ENCODE peak calls at places on chromosome X, in ten cellular contexts. Y, G, V, O, T, B, J, K, U and M are unnamed samples.
A peak's percentile ranks its signal among the peaks of the same experiment; 100 is the strongest.

GRCh38 chrX:57918750-57919436 is 8.6 kb upstream of the ZXDA start:
- DNase-seq in U (no peak), J (peak; percentile 75), O (peak; percentile 7), T (no peak), K (no peak), B (no peak), Y (no peak), V (peak; percentile 27), G (no peak), M (no peak)

GRCh38 chrX:97563531-97564133 is 679.9 kb downstream of the RPA4 start:
- DNase-seq in T (no peak), G (no peak), O (peak; percentile 70), V (peak; percentile 41), J (peak; percentile 7), Y (peak; percentile 40), B (peak; percentile 21), K (peak; percentile 57), U (no peak), M (peak; percentile 6)

GRCh38 chrX:68190799-68191198 is 242.5 kb downstream of the OPHN1 start:
- DNase-seq in B (no peak), T (no peak), G (no peak), K (no peak), J (no peak), O (no peak), Y (no peak), U (no peak), V (no peak), M (no peak)

GRCh38 chrX:336227-336626 is 17.6 kb upstream of the GTPBP6 start:
- DNase-seq in U (no peak), O (no peak), T (no peak), G (no peak), V (no peak), Y (no peak), K (peak; percentile 21), J (no peak), B (no peak), M (no peak)

GRCh38 chrX:47854474-47854873 is 17.8 kb downstream of the ZNF81 start:
- DNase-seq in O (peak; percentile 41), G (no peak), Y (peak; percentile 21), T (no peak), J (peak; percentile 48), K (no peak), V (peak; percentile 36), U (no peak), B (peak; percentile 67), M (no peak)

GRCh38 chrX:71871367-71871766 is 39.3 kb upstream of the NHSL2 start:
- DNase-seq in J (no peak), O (no peak), Y (no peak), U (no peak), G (no peak), B (no peak), T (no peak), K (no peak), V (no peak), M (no peak)

GRCh38 chrX:331145-331771 is 12.7 kb upstream of the GTPBP6 start:
- DNase-seq in O (peak; percentile 5), V (no peak), B (no peak), G (no peak), K (peak; percentile 52), J (peak; percentile 13), U (no peak), T (no peak), Y (no peak), M (no peak)

GRCh38 chrX:10974920-10975319 is 136.2 kb upstream of the HCCS start:
- DNase-seq in V (no peak), Y (no peak), J (no peak), G (no peak), O (no peak), U (no peak), B (no peak), T (no peak), K (no peak), M (no peak)

GRCh38 chrX:123869488-123869887 is 9.6 kb downstream of the XIAP start:
- DNase-seq in O (no peak), V (no peak), U (no peak), T (no peak), Y (no peak), K (no peak), G (no peak), B (no peak), J (no peak), M (no peak)

GRCh38 chrX:132622130-132622529 is 133.3 kb upstream of the MBNL3 start:
- DNase-seq in U (peak; percentile 20), K (no peak), Y (no peak), T (no peak), V (no peak), J (no peak), O (no peak), G (no peak), B (no peak), M (peak; percentile 10)

GRCh38 chrX:119187298-119187697 is 48.8 kb upstream of the PGRMC1 start:
- DNase-seq in U (peak; percentile 7), V (no peak), B (no peak), K (no peak), J (no peak), T (no peak), Y (no peak), O (no peak), G (no peak), M (no peak)

GRCh38 chrX:68072016-68072415 is 361.3 kb downstream of the OPHN1 start:
- DNase-seq in G (no peak), K (no peak), O (no peak), U (no peak), T (no peak), Y (no peak), V (no peak), B (no peak), J (no peak), M (no peak)

GRCh38 chrX:48468693-48469691 is 1.1 kb downstream of the SLC38A5 start:
- DNase-seq in J (no peak), K (peak; percentile 39), V (peak; percentile 31), U (peak; percentile 71), G (no peak), Y (no peak), T (no peak), B (no peak), O (peak; percentile 17), M (no peak)

GRCh38 chrX:151030845-151031244 is 47.7 kb downstream of the HMGB3 start:
- DNase-seq in G (no peak), V (no peak), T (no peak), J (no peak), O (no peak), B (no peak), U (no peak), K (no peak), Y (no peak), M (no peak)

GRCh38 chrX:123962006-123962485 is 540 bp downstream of the STAG2 start:
- DNase-seq in K (no peak), G (no peak), Y (no peak), B (no peak), U (peak; percentile 52), T (no peak), O (peak; percentile 2), J (no peak), V (no peak), M (no peak)

GRCh38 chrX:132119821-132120220 is 8.0 kb downstream of the FRMD7 start:
- DNase-seq in T (no peak), G (no peak), K (no peak), Y (peak; percentile 58), J (no peak), B (no peak), V (no peak), U (no peak), O (no peak), M (peak; percentile 12)

GRCh38 chrX:21374163-21374993 is at the start of gene CNKSR2:
- DNase-seq in V (peak; percentile 47), G (peak; percentile 21), K (peak; percentile 77), O (peak; percentile 58), J (peak; percentile 83), T (no peak), U (no peak), Y (no peak), B (peak; percentile 54), M (no peak)

GRCh38 chrX:6941041-6941440 is 206.5 kb upstream of the STS start:
- DNase-seq in J (no peak), G (no peak), B (no peak), Y (no peak), K (no peak), U (no peak), V (no peak), T (no peak), O (no peak), M (peak; percentile 0)
- TF ChIP-seq POLR2A in J (no peak), G (no peak), B (no peak), Y (no peak), K (no peak), U (no peak), V (no peak), T (no peak), O (no peak), M (no peak)

GRCh38 chrX:40176256-40176978 is 78.7 kb upstream of the BCOR start:
- DNase-seq in B (peak; percentile 57), O (peak; percentile 67), T (peak; percentile 10), J (peak; percentile 75), Y (peak; percentile 47), V (peak; percentile 78), K (peak; percentile 84), G (no peak), U (peak; percentile 78), M (no peak)
- TF ChIP-seq POLR2A in B (no peak), O (no peak), T (no peak), J (peak; percentile 69), Y (peak; percentile 34), V (peak; percentile 62), K (peak; percentile 48), G (no peak), U (peak; percentile 8), M (no peak)

DNA sequence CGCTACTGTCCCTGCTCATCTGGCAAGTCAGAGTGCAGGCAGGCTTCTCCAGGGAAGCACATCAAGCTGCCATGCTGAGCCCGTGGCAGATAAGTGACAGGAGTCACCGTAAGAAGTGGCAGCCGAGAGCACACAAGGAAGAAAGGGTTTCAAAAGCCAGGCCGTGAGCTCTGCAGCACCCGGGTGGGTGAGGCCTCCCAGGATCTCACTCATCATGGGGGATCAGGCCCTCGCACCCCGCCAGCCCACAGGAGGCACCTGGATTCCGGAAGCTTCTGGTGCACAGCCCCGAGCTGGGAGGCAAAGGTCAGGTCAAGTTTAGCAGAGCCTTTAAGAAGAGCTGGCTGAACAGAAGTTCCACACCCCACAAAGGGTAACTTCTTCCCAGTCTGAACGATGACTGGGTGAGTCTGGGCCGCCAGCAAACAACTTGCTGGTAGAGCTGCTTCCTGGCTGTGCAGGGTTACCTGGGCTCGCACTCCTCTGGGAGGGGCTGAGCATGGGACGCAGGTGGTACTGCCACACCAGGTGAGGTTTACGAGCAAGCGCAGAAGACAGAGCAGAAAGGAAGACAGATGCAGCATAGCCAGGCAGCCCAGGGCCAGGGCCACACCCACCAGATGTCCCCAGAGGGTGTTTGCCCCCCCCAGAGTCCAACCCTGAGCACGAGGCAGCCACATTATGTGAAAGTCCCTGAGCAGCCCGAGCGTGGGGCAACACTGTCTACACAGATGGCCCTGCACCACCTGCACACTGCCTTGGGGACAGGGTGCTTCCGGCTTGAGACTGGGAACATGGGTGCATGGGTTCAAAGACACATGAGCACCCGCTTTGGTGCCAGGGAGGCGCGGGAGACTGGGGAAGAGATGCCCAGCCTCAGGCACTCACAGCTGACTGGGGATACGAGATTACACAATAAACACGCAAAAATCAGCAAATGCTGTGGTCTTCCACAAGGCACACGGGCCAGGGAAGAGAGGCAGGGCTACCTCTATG is 7.7 kb downstream of the CCNQ start:
- DNase-seq in K (no peak), B (no peak), V (peak; percentile 35), U (no peak), G (no peak), Y (no peak), O (no peak), J (no peak), T (no peak), M (no peak)
- TF ChIP-seq POLR2A in K (no peak), B (no peak), V (no peak), U (no peak), G (no peak), Y (no peak), O (no peak), J (no peak), T (no peak), M (no peak)

GRCh38 chrX:129980540-129981206 is 1.8 kb upstream of the BCORL1 start:
- DNase-seq in G (peak; percentile 23), J (peak; percentile 73), K (peak; percentile 77), B (peak; percentile 35), U (no peak), Y (peak; percentile 71), V (peak; percentile 73), T (no peak), O (peak; percentile 81), M (peak; percentile 49)
- TF ChIP-seq POLR2A in G (no peak), J (peak; percentile 59), K (peak; percentile 54), B (no peak), U (no peak), Y (peak; percentile 44), V (peak; percentile 40), T (no peak), O (peak; percentile 69), M (peak; percentile 48)